ENCODE peak calls at places on chromosomes 16 and 17, in five cellular contexts. One of them, this sample, is unnamed.

GRCh38 chr17:13353590-13353989 is 248.1 kb downstream of the HS3ST3A1 start:
- DNase-seq in non-pigmented ciliary epithelial cell: no peak
- DNase-seq in activated CD8-positive, alpha-beta T cell treated with anti-CD3 and anti-CD28 coated beads for 36 hours: no peak
- DNase-seq in transverse colon: no peak
- DNase-seq in AG04450: no peak
- DNase-seq in this sample: no peak

GRCh38 chr17:31650756-31651520 is 208.1 kb downstream of the COPRS start:
- DNase-seq in non-pigmented ciliary epithelial cell: no peak
- DNase-seq in activated CD8-positive, alpha-beta T cell treated with anti-CD3 and anti-CD28 coated beads for 36 hours: no peak
- DNase-seq in transverse colon: no peak
- DNase-seq in AG04450: no peak
- DNase-seq in this sample: no peak

GRCh38 chr17:35372846-35373531 is 432 bp downstream of the SLFN11 start:
- DNase-seq in non-pigmented ciliary epithelial cell: no peak
- DNase-seq in activated CD8-positive, alpha-beta T cell treated with anti-CD3 and anti-CD28 coated beads for 36 hours: peak
- DNase-seq in transverse colon: peak
- DNase-seq in AG04450: no peak
- DNase-seq in this sample: peak

GRCh38 chr16:17331071-17331521 is 139.7 kb downstream of the XYLT1 start:
- DNase-seq in non-pigmented ciliary epithelial cell: no peak
- DNase-seq in activated CD8-positive, alpha-beta T cell treated with anti-CD3 and anti-CD28 coated beads for 36 hours: no peak
- DNase-seq in transverse colon: no peak
- DNase-seq in AG04450: no peak
- DNase-seq in this sample: no peak

GRCh38 chr16:74811911-74812310 is 37.3 kb upstream of the FA2H start:
- DNase-seq in non-pigmented ciliary epithelial cell: no peak
- DNase-seq in activated CD8-positive, alpha-beta T cell treated with anti-CD3 and anti-CD28 coated beads for 36 hours: no peak
- DNase-seq in transverse colon: no peak
- DNase-seq in AG04450: no peak
- DNase-seq in this sample: no peak

GRCh38 chr17:9050801-9051401 is 29.6 kb downstream of the NTN1 start:
- DNase-seq in non-pigmented ciliary epithelial cell: no peak
- DNase-seq in activated CD8-positive, alpha-beta T cell treated with anti-CD3 and anti-CD28 coated beads for 36 hours: no peak
- DNase-seq in transverse colon: no peak
- DNase-seq in AG04450: no peak
- DNase-seq in this sample: peak

GRCh38 chr17:29977836-29978235 is 36.4 kb downstream of the EFCAB5 start:
- DNase-seq in non-pigmented ciliary epithelial cell: peak
- DNase-seq in activated CD8-positive, alpha-beta T cell treated with anti-CD3 and anti-CD28 coated beads for 36 hours: no peak
- DNase-seq in transverse colon: no peak
- DNase-seq in AG04450: no peak
- DNase-seq in this sample: no peak

GRCh38 chr17:71649986-71650385 is 470.8 kb upstream of the SOX9 start:
- DNase-seq in non-pigmented ciliary epithelial cell: no peak
- DNase-seq in activated CD8-positive, alpha-beta T cell treated with anti-CD3 and anti-CD28 coated beads for 36 hours: no peak
- DNase-seq in transverse colon: no peak
- DNase-seq in AG04450: peak
- DNase-seq in this sample: no peak

GRCh38 chr17:57902800-57903759 is 52.1 kb downstream of the CUEDC1 start:
- DNase-seq in non-pigmented ciliary epithelial cell: no peak
- DNase-seq in activated CD8-positive, alpha-beta T cell treated with anti-CD3 and anti-CD28 coated beads for 36 hours: no peak
- DNase-seq in transverse colon: peak
- DNase-seq in AG04450: no peak
- DNase-seq in this sample: peak

GRCh38 chr17:29138991-29139682 is 41.1 kb downstream of the MYO18A start:
- DNase-seq in non-pigmented ciliary epithelial cell: no peak
- DNase-seq in activated CD8-positive, alpha-beta T cell treated with anti-CD3 and anti-CD28 coated beads for 36 hours: peak
- DNase-seq in transverse colon: peak
- DNase-seq in AG04450: no peak
- DNase-seq in this sample: no peak

GRCh38 chr16:27386674-27387073 is 15.3 kb upstream of the IL21R start:
- DNase-seq in non-pigmented ciliary epithelial cell: no peak
- DNase-seq in activated CD8-positive, alpha-beta T cell treated with anti-CD3 and anti-CD28 coated beads for 36 hours: no peak
- DNase-seq in transverse colon: no peak
- DNase-seq in AG04450: no peak
- DNase-seq in this sample: no peak

GRCh38 chr17:29726721-29727252 is 104.1 kb upstream of the CORO6 start:
- DNase-seq in non-pigmented ciliary epithelial cell: no peak
- DNase-seq in activated CD8-positive, alpha-beta T cell treated with anti-CD3 and anti-CD28 coated beads for 36 hours: no peak
- DNase-seq in transverse colon: no peak
- DNase-seq in AG04450: no peak
- DNase-seq in this sample: peak

GRCh38 chr17:40695874-40696472 is 7.6 kb downstream of the KRT24 start:
- DNase-seq in non-pigmented ciliary epithelial cell: no peak
- DNase-seq in activated CD8-positive, alpha-beta T cell treated with anti-CD3 and anti-CD28 coated beads for 36 hours: no peak
- DNase-seq in transverse colon: no peak
- DNase-seq in AG04450: no peak
- DNase-seq in this sample: no peak

GRCh38 chr17:14080847-14081251 is 11.5 kb downstream of the COX10 start:
- DNase-seq in non-pigmented ciliary epithelial cell: no peak
- DNase-seq in activated CD8-positive, alpha-beta T cell treated with anti-CD3 and anti-CD28 coated beads for 36 hours: no peak
- DNase-seq in transverse colon: peak
- DNase-seq in AG04450: no peak
- DNase-seq in this sample: no peak

GRCh38 chr17:76336756-76337412 is 16.8 kb downstream of the PRPSAP1 start:
- DNase-seq in non-pigmented ciliary epithelial cell: no peak
- DNase-seq in activated CD8-positive, alpha-beta T cell treated with anti-CD3 and anti-CD28 coated beads for 36 hours: no peak
- DNase-seq in transverse colon: no peak
- DNase-seq in AG04450: no peak
- DNase-seq in this sample: no peak